ENCODE peak calls at places on chromosomes 7 and 10, in seven cellular contexts. Y, C, Z, L, T, H and Q are unnamed samples.

GRCh38 chr10:10544890-10545289 is 472.8 kb upstream of the CELF2 start:
- DNase-seq in H (no peak), L (no peak), T (no peak), C (no peak), Z (no peak), Y (no peak), Q (no peak)

GRCh38 chr10:114648368-114648767 is 9.7 kb downstream of the ABLIM1 start:
- DNase-seq in Z (no peak), T (peak; percentile 93), L (no peak), C (peak; percentile 93), Y (no peak), H (no peak), Q (peak; percentile 78)

GRCh38 chr7:4352069-4352468 is 330.0 kb upstream of the FOXK1 start:
- DNase-seq in Y (no peak), H (no peak), T (no peak), C (no peak), Z (no peak), L (no peak), Q (no peak)

GRCh38 chr10:71921319-71922027 is 42.7 kb upstream of the CHST3 start:
- DNase-seq in C (peak; percentile 36), Z (peak; percentile 86), Y (no peak), L (no peak), T (no peak), H (no peak), Q (no peak)

GRCh38 chr7:46153951-46154787 is 233.1 kb upstream of the IGFBP3 start:
- DNase-seq in T (peak; percentile 29), Y (no peak), Z (no peak), H (no peak), L (no peak), C (no peak), Q (no peak)

GRCh38 chr10:92567952-92568600 is 5.8 kb downstream of the IDE start:
- DNase-seq in Y (no peak), T (peak; percentile 48), C (peak; percentile 29), L (peak; percentile 8), H (no peak), Z (no peak), Q (peak; percentile 66)

GRCh38 chr10:17993361-17993760 is 41.6 kb downstream of the SLC39A12 start:
- DNase-seq in T (peak; percentile 69), C (peak; percentile 43), Y (no peak), Z (no peak), H (no peak), L (no peak), Q (no peak)

GRCh38 chr10:122688293-122688989 is 11.2 kb downstream of the C10orf120 start:
- DNase-seq in Y (no peak), C (no peak), L (no peak), Z (no peak), H (no peak), T (peak; percentile 46), Q (peak; percentile 29)

GRCh38 chr7:29304756-29305155 is 110.2 kb downstream of the CHN2 start:
- DNase-seq in T (no peak), L (no peak), Y (no peak), C (no peak), H (no peak), Z (no peak), Q (no peak)